ENCODE peak calls at places on chromosomes 16 and 17, in five cellular contexts. T is A549, X is HepG2, S is K562, H is GM12878. A is an unnamed sample.

GRCh38 chr16:76035689-76036088 is 241.5 kb upstream of the CNTNAP4 start:
- DNase-seq in T (no peak), X (no peak), S (no peak), H (no peak), A (peak; percentile 51)

GRCh38 chr17:58317421-58318064 is 11.1 kb downstream of the TSPOAP1 start:
- DNase-seq in T (peak; percentile 92), X (peak; percentile 75), S (peak; percentile 59), H (peak; percentile 66), A (peak; percentile 77)

GRCh38 chr17:55454906-55455474 is 33.4 kb upstream of the MMD start:
- DNase-seq in T (peak; percentile 75), X (peak; percentile 98), S (no peak), H (no peak), A (no peak)

GRCh38 chr17:60941028-60941427 is 263.4 kb downstream of the BCAS3 start:
- DNase-seq in T (no peak), X (no peak), S (no peak), H (no peak), A (peak; percentile 0)

GRCh38 chr17:53336281-53336680 is 486.4 kb upstream of the KIF2B start:
- DNase-seq in T (no peak), X (no peak), S (no peak), H (no peak), A (no peak)

GRCh38 chr16:1277016-1277944 is 21.4 kb downstream of the TPSD1 start:
- DNase-seq in T (no peak), X (no peak), S (no peak), H (no peak), A (no peak)

GRCh38 chr17:37327341-37328090 is 48.3 kb upstream of the C17orf78 start:
- DNase-seq in T (no peak), X (no peak), S (no peak), H (no peak), A (no peak)

GRCh38 chr17:61476476-61477203 is 24.4 kb downstream of the TBX4 start:
- DNase-seq in T (no peak), X (no peak), S (no peak), H (no peak), A (no peak)

GRCh38 chr16:534856-535445 is 7.4 kb downstream of the CAPN15 start:
- DNase-seq in T (no peak), X (no peak), S (no peak), H (no peak), A (no peak)

GRCh38 chr16:67039260-67040020 is 10.5 kb downstream of the CBFB start:
- DNase-seq in T (no peak), X (no peak), S (no peak), H (no peak), A (no peak)

GRCh38 chr17:69551212-69552010 is 136.9 kb downstream of the MAP2K6 start:
- DNase-seq in T (no peak), X (no peak), S (no peak), H (no peak), A (no peak)

GRCh38 chr16:23754594-23755483 is at the start of gene CHP2:
- DNase-seq in T (no peak), X (no peak), S (peak; percentile 84), H (no peak), A (peak; percentile 63)

GRCh38 chr17:40312131-40312731 is 3.3 kb downstream of the RARA start:
- DNase-seq in T (no peak), X (no peak), S (no peak), H (no peak), A (no peak)

GRCh38 chr17:40314557-40314953 is 5.6 kb downstream of the RARA start:
- DNase-seq in T (peak; percentile 99), X (peak; percentile 78), S (no peak), H (no peak), A (no peak)

GRCh38 chr17:40315206-40315605 is 6.2 kb downstream of the RARA start:
- DNase-seq in T (no peak), X (no peak), S (no peak), H (no peak), A (no peak)

GRCh38 chr17:40312893-40313659 is 4.1 kb downstream of the RARA start:
- DNase-seq in T (no peak), X (no peak), S (no peak), H (no peak), A (no peak)

DNA sequence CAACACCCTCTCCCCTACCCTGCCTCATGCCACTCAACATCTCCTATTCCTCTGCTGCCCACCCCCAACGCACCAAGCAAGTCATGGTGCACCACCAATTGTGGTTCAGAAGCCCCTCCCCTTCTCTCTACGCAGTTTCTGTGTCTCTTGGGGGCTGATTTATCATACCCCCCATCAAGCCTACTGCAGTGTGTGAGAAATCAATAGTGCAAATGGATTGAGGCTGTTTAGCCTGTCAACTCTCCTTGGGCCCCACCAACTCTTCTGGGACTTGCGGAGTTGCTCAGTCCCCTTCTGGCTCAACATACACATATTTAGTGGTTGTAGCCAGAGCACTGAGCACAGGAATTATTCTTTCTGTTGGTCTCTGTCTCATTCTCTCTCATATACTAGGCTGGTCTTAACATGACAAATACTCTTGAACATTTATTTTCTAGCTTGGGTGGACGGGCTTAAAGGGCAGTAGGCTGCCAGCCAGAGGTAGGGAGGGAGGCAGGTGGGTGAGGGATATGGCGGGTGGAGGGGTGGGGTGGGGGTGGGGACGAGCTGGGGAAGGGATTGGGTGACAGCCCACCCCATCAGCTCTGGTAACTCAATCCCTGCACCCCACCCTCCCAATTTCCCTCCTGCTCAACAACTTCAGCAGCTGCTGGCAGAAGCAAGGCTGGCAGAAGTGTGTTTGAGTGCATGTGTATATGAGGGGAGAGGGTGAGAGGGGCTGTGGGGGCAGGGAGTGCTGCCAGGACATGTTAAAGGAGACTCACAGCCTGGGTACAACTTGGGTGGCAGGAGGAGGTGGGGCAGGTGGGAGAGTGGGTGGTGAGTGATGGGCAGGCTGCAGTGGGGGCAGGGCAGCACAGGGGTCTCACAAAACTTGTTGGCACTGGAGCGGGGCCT is 4.9 kb downstream of the RARA start:
- DNase-seq in T (no peak), X (no peak), S (no peak), H (no peak), A (no peak)
- H3K27ac ChIP-seq in T (peak overlapping the region; percentile 97), X (no peak overlapping the region), S (no peak overlapping the region), H (no peak overlapping the region), A (no peak overlapping the region)

DNA sequence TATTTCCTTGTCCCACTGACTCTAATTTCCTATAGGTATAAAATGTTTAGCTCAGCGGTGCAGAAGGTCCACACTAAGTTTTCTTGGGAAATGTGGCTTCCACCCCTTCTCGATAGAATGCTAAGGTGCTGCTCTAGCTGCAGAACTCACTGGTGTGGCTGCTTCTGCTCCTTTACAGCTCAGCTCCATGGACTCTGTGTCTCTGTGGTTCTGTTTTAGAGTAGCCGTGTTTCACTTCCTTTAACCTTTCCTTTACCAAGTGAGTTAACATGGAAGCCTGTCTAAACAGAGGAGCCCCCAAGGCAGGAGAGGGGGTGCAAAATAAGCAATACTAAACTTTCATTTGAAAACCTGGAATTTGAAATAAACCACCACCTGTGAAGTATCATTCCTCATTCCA is 65.3 kb downstream of the SPECC1 start:
- DNase-seq in T (no peak), X (no peak), S (no peak), H (no peak), A (no peak)
- TF ChIP-seq JUNB in T (no peak), X (no peak), S (no peak), H (no peak), A (no peak)

GRCh38 chr16:84823484-84823883 is 3.7 kb downstream of the CRISPLD2 start:
- DNase-seq in T (no peak), X (no peak), S (no peak), H (no peak), A (no peak)
- H3K27ac ChIP-seq in T (no peak overlapping the region), X (no peak overlapping the region), S (no peak overlapping the region), H (no peak overlapping the region), A (no peak overlapping the region)

GRCh38 chr16:10740845-10741208 is 2.8 kb upstream of the NUBP1 start:
- DNase-seq in T (no peak), X (no peak), S (no peak), H (no peak), A (no peak)

GRCh38 chr16:10743610-10744369 is at the start of gene NUBP1:
- DNase-seq in T (peak; percentile 93), X (peak; percentile 98), S (peak; percentile 97), H (peak; percentile 94), A (peak; percentile 97)

GRCh38 chr16:10741844-10742243 is 1.8 kb upstream of the NUBP1 start:
- DNase-seq in T (no peak), X (no peak), S (no peak), H (no peak), A (no peak)

GRCh38 chr16:10744370-10745030 is 858 bp downstream of the NUBP1 start:
- DNase-seq in T (peak; percentile 25), X (no peak), S (peak; percentile 44), H (no peak), A (no peak)

DNA sequence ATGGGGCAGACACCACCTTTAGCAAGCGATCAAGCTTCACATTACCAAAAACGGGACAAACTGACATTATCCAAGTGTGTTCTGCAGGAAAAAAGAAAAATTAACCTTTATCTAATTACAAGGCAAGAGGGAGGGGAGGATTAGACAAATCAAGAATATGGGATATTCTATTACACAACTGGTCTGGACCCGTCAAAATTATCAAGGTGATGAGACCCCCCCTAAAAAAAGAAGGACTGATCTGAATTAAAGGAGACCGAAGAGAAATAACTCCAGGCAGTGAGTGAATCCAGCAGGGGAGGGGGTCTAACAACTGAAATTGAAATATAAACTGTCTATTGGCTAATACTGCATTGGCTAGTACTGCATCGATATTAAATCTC is 424 bp upstream of the NUBP1 start:
- DNase-seq in T (peak; percentile 17), X (no peak), S (no peak), H (no peak), A (no peak)
- TF ChIP-seq JUNB in T (no peak), X (no peak), S (no peak), H (no peak), A (no peak)